ENCODE peak calls at places on chromosomes 6 and 20, in four cellular contexts. One of them, this sample, is unnamed. For H3K27me3, the result is how much of the 10 kb centered on the place peaks cover.

GRCh38 chr6:2714359-2714895 is 36.3 kb downstream of the MYLK4 start:
- DNase-seq in IMR-90: peak
- DNase-seq in hepatocyte: no peak
- DNase-seq in GM12878: no peak
- DNase-seq in this sample: no peak

GRCh38 chr6:100257661-100258395 is 206.9 kb downstream of the SIM1 start:
- DNase-seq in GM12878: peak
- DNase-seq in hepatocyte: no peak
- DNase-seq in IMR-90: peak
- DNase-seq in this sample: peak

GRCh38 chr6:126919947-126920346 is 198.5 kb upstream of the RSPO3 start:
- DNase-seq in GM12878: no peak
- DNase-seq in IMR-90: peak
- DNase-seq in hepatocyte: peak
- DNase-seq in this sample: no peak

GRCh38 chr6:45327956-45328522 is at the start of gene RUNX2:
- DNase-seq in hepatocyte: peak
- DNase-seq in GM12878: no peak
- DNase-seq in IMR-90: peak
- DNase-seq in this sample: no peak

GRCh38 chr6:71533939-71534379 is 245.3 kb downstream of the OGFRL1 start:
- DNase-seq in hepatocyte: peak
- DNase-seq in IMR-90: peak
- DNase-seq in GM12878: no peak
- DNase-seq in this sample: peak

GRCh38 chr6:69390125-69390524 is 406.7 kb downstream of the LMBRD1 start:
- DNase-seq in IMR-90: no peak
- DNase-seq in GM12878: no peak
- DNase-seq in hepatocyte: no peak
- DNase-seq in this sample: no peak

GRCh38 chr6:144248470-144249301 is 36.4 kb upstream of the UTRN start:
- DNase-seq in hepatocyte: peak
- DNase-seq in IMR-90: peak
- DNase-seq in GM12878: no peak
- DNase-seq in this sample: no peak

GRCh38 chr6:31898200-31899011 is 908 bp upstream of the EHMT2 start:
- DNase-seq in hepatocyte: peak
- DNase-seq in IMR-90: peak
- DNase-seq in GM12878: no peak
- DNase-seq in this sample: no peak

GRCh38 chr20:33681288-33681687 is 4.9 kb downstream of the E2F1 start:
- DNase-seq in hepatocyte: no peak
- DNase-seq in IMR-90: no peak
- DNase-seq in GM12878: no peak
- DNase-seq in this sample: no peak

GRCh38 chr20:4607287-4607713 is 114.4 kb upstream of the PRND start:
- DNase-seq in GM12878: peak
- DNase-seq in hepatocyte: peak
- DNase-seq in IMR-90: peak
- DNase-seq in this sample: peak

GRCh38 chr6:71977860-71978259 is 91.5 kb downstream of the RIMS1 start:
- DNase-seq in GM12878: no peak
- DNase-seq in IMR-90: no peak
- DNase-seq in hepatocyte: no peak
- DNase-seq in this sample: no peak

GRCh38 chr20:59453634-59454241 is 150.6 kb upstream of the PHACTR3 start:
- DNase-seq in GM12878: no peak
- DNase-seq in hepatocyte: no peak
- DNase-seq in IMR-90: no peak
- DNase-seq in this sample: no peak

GRCh38 chr6:83615025-83615999 is 93.6 kb downstream of the SNAP91 start:
- DNase-seq in GM12878: no peak
- DNase-seq in IMR-90: peak
- DNase-seq in hepatocyte: peak
- DNase-seq in this sample: peak

GRCh38 chr6:142946924-142947701 is 2.1 kb upstream of the HIVEP2 start:
- DNase-seq in GM12878: no peak
- DNase-seq in IMR-90: peak
- DNase-seq in hepatocyte: peak
- DNase-seq in this sample: peak

GRCh38 chr6:114216789-114217467 is 125.9 kb downstream of the HS3ST5 start:
- DNase-seq in hepatocyte: no peak
- DNase-seq in IMR-90: no peak
- DNase-seq in GM12878: no peak
- DNase-seq in this sample: no peak

GRCh38 chr6:99605074-99605726 is 1.4 kb upstream of the PRDM13 start:
- DNase-seq in GM12878: no peak
- DNase-seq in hepatocyte: no peak
- DNase-seq in IMR-90: no peak
- DNase-seq in this sample: no peak

GRCh38 chr6:124073021-124073420 is 269.4 kb downstream of the NKAIN2 start:
- DNase-seq in IMR-90: no peak
- DNase-seq in hepatocyte: no peak
- DNase-seq in GM12878: no peak
- DNase-seq in this sample: no peak

GRCh38 chr6:44228433-44228832 is 5.0 kb downstream of the SLC29A1 start:
- DNase-seq in IMR-90: no peak
- DNase-seq in GM12878: no peak
- DNase-seq in hepatocyte: no peak
- DNase-seq in this sample: no peak

GRCh38 chr6:46581459-46582177 is 71.0 kb downstream of the CYP39A1 start:
- DNase-seq in hepatocyte: no peak
- DNase-seq in GM12878: no peak
- DNase-seq in IMR-90: no peak
- DNase-seq in this sample: no peak

GRCh38 chr20:35271073-35271882 is 6.6 kb downstream of the MMP24OS start:
- DNase-seq in IMR-90: no peak
- DNase-seq in GM12878: no peak
- DNase-seq in hepatocyte: no peak
- DNase-seq in this sample: peak

GRCh38 chr6:48111143-48111506 is at the start of gene PTCHD4:
- DNase-seq in IMR-90: peak
- DNase-seq in GM12878: no peak
- DNase-seq in hepatocyte: no peak
- DNase-seq in this sample: no peak

GRCh38 chr6:128929869-128930268 is 46.9 kb downstream of the LAMA2 start:
- DNase-seq in IMR-90: no peak
- DNase-seq in GM12878: no peak
- DNase-seq in hepatocyte: no peak
- DNase-seq in this sample: no peak

GRCh38 chr6:45657243-45657642 is 279.5 kb upstream of the SUPT3H start:
- DNase-seq in IMR-90: peak
- DNase-seq in hepatocyte: no peak
- DNase-seq in GM12878: no peak
- DNase-seq in this sample: no peak

GRCh38 chr6:141963543-141964295 is 169.0 kb upstream of the GJE1 start:
- DNase-seq in GM12878: no peak
- DNase-seq in hepatocyte: no peak
- DNase-seq in IMR-90: peak
- DNase-seq in this sample: no peak

GRCh38 chr20:43689165-43689564 is 22.3 kb downstream of the MYBL2 start:
- DNase-seq in GM12878: no peak
- DNase-seq in hepatocyte: no peak
- DNase-seq in IMR-90: no peak
- DNase-seq in this sample: no peak

GRCh38 chr6:157896931-157897330 is 73.9 kb downstream of the SNX9 start:
- DNase-seq in GM12878: no peak
- DNase-seq in IMR-90: no peak
- DNase-seq in hepatocyte: no peak
- DNase-seq in this sample: no peak

GRCh38 chr20:45890997-45891983 is at the start of the genes CTSA and NEURL2:
- DNase-seq in GM12878: peak
- DNase-seq in IMR-90: peak
- DNase-seq in hepatocyte: peak
- DNase-seq in this sample: peak

GRCh38 chr6:26125015-26125690 is 37.9 kb downstream of the HFE start:
- DNase-seq in GM12878: no peak
- DNase-seq in hepatocyte: no peak
- DNase-seq in IMR-90: no peak
- DNase-seq in this sample: peak

GRCh38 chr20:25043499-25044260 is 14.3 kb downstream of the ACSS1 start:
- DNase-seq in IMR-90: no peak
- DNase-seq in hepatocyte: no peak
- DNase-seq in GM12878: no peak
- DNase-seq in this sample: no peak

GRCh38 chr6:155174576-155175174 is 89.1 kb upstream of the CLDN20 start:
- DNase-seq in GM12878: no peak
- DNase-seq in IMR-90: peak
- DNase-seq in hepatocyte: peak
- DNase-seq in this sample: peak

GRCh38 chr6:166417285-166417691 is 34.5 kb upstream of the MPC1 start:
- DNase-seq in IMR-90: no peak
- DNase-seq in GM12878: no peak
- DNase-seq in hepatocyte: no peak
- DNase-seq in this sample: no peak

GRCh38 chr6:159980474-159980873 is 11.6 kb downstream of the IGF2R start:
- DNase-seq in GM12878: no peak
- DNase-seq in IMR-90: no peak
- DNase-seq in hepatocyte: no peak
- DNase-seq in this sample: no peak

GRCh38 chr20:21521596-21522478 is 8.0 kb upstream of the NKX2-2 start:
- DNase-seq in hepatocyte: no peak
- DNase-seq in IMR-90: no peak
- DNase-seq in GM12878: no peak
- DNase-seq in this sample: no peak

GRCh38 chr20:58096880-58097813 is 131.3 kb downstream of the ANKRD60 start:
- DNase-seq in hepatocyte: no peak
- DNase-seq in GM12878: no peak
- DNase-seq in IMR-90: no peak
- DNase-seq in this sample: peak

GRCh38 chr6:131387706-131388455 is 185.1 kb upstream of the ARG1 start:
- DNase-seq in hepatocyte: no peak
- DNase-seq in IMR-90: no peak
- DNase-seq in GM12878: no peak
- DNase-seq in this sample: no peak

GRCh38 chr20:47256665-47257236 is 99.7 kb downstream of the ZMYND8 start:
- DNase-seq in hepatocyte: no peak
- DNase-seq in IMR-90: peak
- DNase-seq in GM12878: no peak
- DNase-seq in this sample: no peak

GRCh38 chr6:108119212-108120141 is 44.9 kb upstream of the OSTM1 start:
- DNase-seq in IMR-90: no peak
- DNase-seq in hepatocyte: no peak
- DNase-seq in GM12878: no peak
- DNase-seq in this sample: no peak

GRCh38 chr6:108120311-108120710 is 45.5 kb upstream of the NR2E1 start:
- DNase-seq in GM12878: no peak
- DNase-seq in hepatocyte: no peak
- DNase-seq in IMR-90: no peak
- DNase-seq in this sample: no peak

GRCh38 chr6:108123516-108123929 is 42.3 kb upstream of the NR2E1 start:
- DNase-seq in IMR-90: no peak
- DNase-seq in hepatocyte: no peak
- DNase-seq in GM12878: no peak
- DNase-seq in this sample: no peak

GRCh38 chr6:108123946-108124345 is 41.9 kb upstream of the NR2E1 start:
- DNase-seq in IMR-90: no peak
- DNase-seq in hepatocyte: no peak
- DNase-seq in GM12878: no peak
- DNase-seq in this sample: no peak

GRCh38 chr6:108121612-108122011 is 44.2 kb upstream of the NR2E1 start:
- DNase-seq in GM12878: no peak
- DNase-seq in hepatocyte: no peak
- DNase-seq in IMR-90: no peak
- DNase-seq in this sample: no peak
- H3K27me3 ChIP-seq in GM12878: under half
- H3K27me3 ChIP-seq in hepatocyte: half or more
- H3K27me3 ChIP-seq in IMR-90: half or more
- H3K27me3 ChIP-seq in this sample: under half

GRCh38 chr20:6007094-6007528 is 46.7 kb downstream of the LRRN4 start:
- DNase-seq in hepatocyte: no peak
- DNase-seq in IMR-90: no peak
- DNase-seq in GM12878: no peak
- DNase-seq in this sample: no peak

GRCh38 chr20:6006603-6006949 is 47.3 kb downstream of the LRRN4 start:
- DNase-seq in hepatocyte: no peak
- DNase-seq in IMR-90: no peak
- DNase-seq in GM12878: no peak
- DNase-seq in this sample: no peak

GRCh38 chr20:6012166-6012565 is 41.7 kb downstream of the LRRN4 start:
- DNase-seq in IMR-90: no peak
- DNase-seq in GM12878: no peak
- DNase-seq in hepatocyte: no peak
- DNase-seq in this sample: no peak

GRCh38 chr20:6007529-6008103 is 46.2 kb downstream of the LRRN4 start:
- DNase-seq in hepatocyte: no peak
- DNase-seq in IMR-90: no peak
- DNase-seq in GM12878: no peak
- DNase-seq in this sample: peak

GRCh38 chr20:6008254-6008653 is 45.6 kb downstream of the LRRN4 start:
- DNase-seq in hepatocyte: peak
- DNase-seq in GM12878: no peak
- DNase-seq in IMR-90: peak
- DNase-seq in this sample: no peak
- H3K4me3 ChIP-seq in hepatocyte: no peak
- H3K4me3 ChIP-seq in GM12878: peak
- H3K4me3 ChIP-seq in IMR-90: no peak
- H3K4me3 ChIP-seq in this sample: peak

GRCh38 chr20:36374995-36375394 is 68.9 kb downstream of the DLGAP4 start:
- DNase-seq in GM12878: no peak
- DNase-seq in hepatocyte: no peak
- DNase-seq in IMR-90: no peak
- DNase-seq in this sample: no peak

GRCh38 chr20:36377348-36378326 is 71.5 kb downstream of the DLGAP4 start:
- DNase-seq in hepatocyte: no peak
- DNase-seq in GM12878: no peak
- DNase-seq in IMR-90: no peak
- DNase-seq in this sample: no peak

GRCh38 chr20:36384022-36384619 is 78.0 kb downstream of the DLGAP4 start:
- DNase-seq in IMR-90: peak
- DNase-seq in GM12878: no peak
- DNase-seq in hepatocyte: peak
- DNase-seq in this sample: peak

GRCh38 chr20:36373089-36373488 is 67.0 kb downstream of the DLGAP4 start:
- DNase-seq in hepatocyte: no peak
- DNase-seq in IMR-90: no peak
- DNase-seq in GM12878: no peak
- DNase-seq in this sample: no peak

GRCh38 chr20:36378686-36379085 is 72.5 kb downstream of the DLGAP4 start:
- DNase-seq in IMR-90: no peak
- DNase-seq in hepatocyte: no peak
- DNase-seq in GM12878: no peak
- DNase-seq in this sample: no peak
- H3K27me3 ChIP-seq in IMR-90: under half
- H3K27me3 ChIP-seq in hepatocyte: under half
- H3K27me3 ChIP-seq in GM12878: under half
- H3K27me3 ChIP-seq in this sample: under half

DNA sequence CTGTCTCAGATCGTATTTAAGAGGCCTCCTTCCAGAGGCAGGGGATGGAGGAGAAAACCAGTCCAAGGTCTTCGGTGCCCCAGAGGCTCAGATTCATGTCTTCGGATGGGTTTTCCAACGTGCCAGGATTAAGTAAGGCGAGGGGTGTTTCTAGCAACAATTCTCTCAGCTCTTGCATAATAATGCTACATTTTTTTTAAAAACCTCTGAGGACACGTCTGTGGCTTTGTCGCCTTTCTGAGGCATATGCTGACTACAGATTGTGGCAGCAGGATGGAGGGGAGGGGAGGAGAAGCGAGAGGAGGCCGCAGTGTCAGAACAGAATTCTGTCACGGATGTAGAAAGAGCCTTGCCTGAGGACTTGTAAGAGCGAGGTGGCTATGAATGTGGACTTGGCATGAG is 17.7 kb upstream of the CCDC167 start:
- DNase-seq in IMR-90: no peak
- DNase-seq in hepatocyte: no peak
- DNase-seq in GM12878: no peak
- DNase-seq in this sample: no peak
- H3K4me3 ChIP-seq in IMR-90: no peak
- H3K4me3 ChIP-seq in hepatocyte: no peak
- H3K4me3 ChIP-seq in GM12878: no peak
- H3K4me3 ChIP-seq in this sample: no peak

This sample was measured in Caco-2.